ENCODE peak calls at places on chromosomes 1 and 21, in nine cellular contexts. One of them, this sample, is unnamed.

GRCh38 chr1:208280184-208280583 is 36.0 kb upstream of the PLXNA2 start:
- DNase-seq in astrocyte of the cerebellum: no peak
- DNase-seq in colonic mucosa: no peak
- DNase-seq in pancreas: no peak
- DNase-seq in kidney epithelial cell: no peak
- DNase-seq in BE2C: no peak
- DNase-seq in RWPE2: no peak
- DNase-seq in AG09309: no peak
- DNase-seq in left ventricle myocardium inferior: no peak
- DNase-seq in this sample: no peak

GRCh38 chr1:113073457-113073950 is 506 bp downstream of the LRIG2 start:
- DNase-seq in astrocyte of the cerebellum: no peak
- DNase-seq in colonic mucosa: peak; percentile 61
- DNase-seq in pancreas: no peak
- DNase-seq in kidney epithelial cell: peak; percentile 18
- DNase-seq in BE2C: no peak
- DNase-seq in RWPE2: peak; percentile 55
- DNase-seq in AG09309: peak; percentile 13
- DNase-seq in left ventricle myocardium inferior: peak; percentile 45
- DNase-seq in this sample: peak; percentile 3

GRCh38 chr1:198655464-198656121 is 16.8 kb downstream of the PTPRC start:
- DNase-seq in astrocyte of the cerebellum: no peak
- DNase-seq in colonic mucosa: no peak
- DNase-seq in pancreas: no peak
- DNase-seq in kidney epithelial cell: no peak
- DNase-seq in BE2C: no peak
- DNase-seq in RWPE2: no peak
- DNase-seq in AG09309: no peak
- DNase-seq in left ventricle myocardium inferior: no peak
- DNase-seq in this sample: no peak

GRCh38 chr1:11301593-11301992 is 28.6 kb downstream of the UBIAD1 start:
- DNase-seq in astrocyte of the cerebellum: no peak
- DNase-seq in colonic mucosa: no peak
- DNase-seq in pancreas: no peak
- DNase-seq in kidney epithelial cell: no peak
- DNase-seq in BE2C: peak; percentile 69
- DNase-seq in RWPE2: no peak
- DNase-seq in AG09309: no peak
- DNase-seq in left ventricle myocardium inferior: no peak
- DNase-seq in this sample: no peak

GRCh38 chr1:3668585-3669300 is 16.4 kb downstream of the TP73 start:
- DNase-seq in astrocyte of the cerebellum: no peak
- DNase-seq in colonic mucosa: peak; percentile 88
- DNase-seq in pancreas: peak; percentile 96
- DNase-seq in kidney epithelial cell: no peak
- DNase-seq in BE2C: peak; percentile 91
- DNase-seq in RWPE2: peak; percentile 71
- DNase-seq in AG09309: no peak
- DNase-seq in left ventricle myocardium inferior: peak; percentile 82
- DNase-seq in this sample: no peak

GRCh38 chr1:100710881-100711660 is 8.5 kb upstream of the VCAM1 start:
- DNase-seq in astrocyte of the cerebellum: no peak
- DNase-seq in colonic mucosa: no peak
- DNase-seq in pancreas: no peak
- DNase-seq in kidney epithelial cell: no peak
- DNase-seq in BE2C: no peak
- DNase-seq in RWPE2: no peak
- DNase-seq in AG09309: no peak
- DNase-seq in left ventricle myocardium inferior: no peak
- DNase-seq in this sample: no peak

GRCh38 chr1:169892176-169892818 is 1.4 kb downstream of the SCYL3 start:
- DNase-seq in astrocyte of the cerebellum: no peak
- DNase-seq in colonic mucosa: no peak
- DNase-seq in pancreas: no peak
- DNase-seq in kidney epithelial cell: no peak
- DNase-seq in BE2C: no peak
- DNase-seq in RWPE2: no peak
- DNase-seq in AG09309: no peak
- DNase-seq in left ventricle myocardium inferior: no peak
- DNase-seq in this sample: no peak

GRCh38 chr1:152657677-152658076 is 5.5 kb upstream of the LCE2D start:
- DNase-seq in astrocyte of the cerebellum: no peak
- DNase-seq in colonic mucosa: no peak
- DNase-seq in pancreas: no peak
- DNase-seq in kidney epithelial cell: no peak
- DNase-seq in BE2C: no peak
- DNase-seq in RWPE2: no peak
- DNase-seq in AG09309: no peak
- DNase-seq in left ventricle myocardium inferior: no peak
- DNase-seq in this sample: no peak

GRCh38 chr1:53331446-53332187 is 3.7 kb upstream of the LRP8 start:
- DNase-seq in astrocyte of the cerebellum: no peak
- DNase-seq in colonic mucosa: no peak
- DNase-seq in pancreas: no peak
- DNase-seq in kidney epithelial cell: no peak
- DNase-seq in BE2C: no peak
- DNase-seq in RWPE2: no peak
- DNase-seq in AG09309: no peak
- DNase-seq in left ventricle myocardium inferior: no peak
- DNase-seq in this sample: no peak

GRCh38 chr1:214414691-214415090 is 133.7 kb downstream of the SMYD2 start:
- DNase-seq in astrocyte of the cerebellum: no peak
- DNase-seq in colonic mucosa: no peak
- DNase-seq in pancreas: no peak
- DNase-seq in kidney epithelial cell: no peak
- DNase-seq in BE2C: no peak
- DNase-seq in RWPE2: no peak
- DNase-seq in AG09309: no peak
- DNase-seq in left ventricle myocardium inferior: no peak
- DNase-seq in this sample: no peak

DNA sequence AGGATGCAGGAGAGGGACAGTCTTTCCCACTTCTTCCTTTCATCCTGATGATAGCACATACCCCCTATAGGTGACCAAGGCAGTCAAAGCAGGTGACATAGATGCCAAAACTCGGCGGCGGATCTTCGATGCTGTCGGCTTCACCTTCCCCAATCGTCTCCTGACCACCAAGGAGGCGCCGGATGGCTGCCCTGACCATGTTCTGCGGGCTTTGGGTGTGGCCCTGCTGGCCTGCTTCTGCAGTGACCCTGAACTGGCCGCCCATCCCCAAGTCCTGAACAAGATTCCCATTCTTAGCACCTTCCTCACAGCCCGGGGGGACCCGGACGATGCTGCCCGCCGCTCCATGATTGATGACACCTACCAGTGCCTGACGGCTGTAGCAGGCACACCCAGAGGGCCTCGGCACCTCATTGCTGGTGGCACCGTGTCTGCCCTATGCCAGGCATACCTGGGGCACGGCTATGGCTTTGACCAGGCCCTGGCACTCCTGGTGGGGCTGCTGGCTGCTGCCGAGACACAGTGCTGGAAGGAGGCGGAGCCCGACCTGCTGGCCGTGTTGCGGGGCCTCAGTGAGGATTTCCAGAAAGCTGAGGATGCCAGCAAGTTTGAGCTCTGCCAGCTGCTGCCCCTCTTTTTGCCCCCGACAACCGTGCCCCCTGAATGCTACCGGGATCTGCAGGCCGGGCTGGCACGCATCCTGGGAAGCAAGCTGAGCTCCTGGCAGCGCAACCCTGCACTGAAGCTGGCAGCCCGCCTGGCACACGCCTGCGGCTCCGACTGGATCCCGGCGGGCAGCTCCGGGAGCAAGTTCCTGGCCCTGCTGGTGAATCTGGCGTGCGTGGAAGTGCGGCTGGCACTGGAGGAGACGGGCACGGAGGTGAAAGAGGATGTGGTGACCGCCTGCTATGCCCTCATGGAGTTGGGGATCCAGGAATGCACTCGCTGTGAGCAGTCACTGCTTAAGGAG is 2.9 kb downstream of the NCDN start:
- DNase-seq in astrocyte of the cerebellum: no peak
- DNase-seq in colonic mucosa: no peak
- DNase-seq in pancreas: peak; percentile 71
- DNase-seq in kidney epithelial cell: no peak
- DNase-seq in BE2C: no peak
- DNase-seq in RWPE2: no peak
- DNase-seq in AG09309: no peak
- DNase-seq in left ventricle myocardium inferior: peak; percentile 78
- DNase-seq in this sample: no peak
- H3K4me3 ChIP-seq in astrocyte of the cerebellum: peak overlapping the region; percentile 20
- H3K4me3 ChIP-seq in colonic mucosa: no peak overlapping the region
- H3K4me3 ChIP-seq in pancreas: no peak overlapping the region
- H3K4me3 ChIP-seq in kidney epithelial cell: no peak overlapping the region
- H3K4me3 ChIP-seq in BE2C: no peak overlapping the region
- H3K4me3 ChIP-seq in RWPE2: no peak overlapping the region
- H3K4me3 ChIP-seq in AG09309: no peak overlapping the region
- H3K4me3 ChIP-seq in left ventricle myocardium inferior: peak overlapping the region; percentile 33
- H3K4me3 ChIP-seq in this sample: peak overlapping the region; percentile 17

GRCh38 chr1:66924756-66925557 is at the start of the genes DNAI4 and MIER1:
- DNase-seq in astrocyte of the cerebellum: peak; percentile 96
- DNase-seq in colonic mucosa: peak; percentile 98
- DNase-seq in pancreas: peak; percentile 98
- DNase-seq in kidney epithelial cell: peak; percentile 89
- DNase-seq in BE2C: peak; percentile 94
- DNase-seq in RWPE2: peak; percentile 99
- DNase-seq in AG09309: peak; percentile 90
- DNase-seq in left ventricle myocardium inferior: peak; percentile 98
- DNase-seq in this sample: peak; percentile 92
- TF ChIP-seq CTCF in astrocyte of the cerebellum: peak; percentile 25
- TF ChIP-seq CTCF in colonic mucosa: no peak
- TF ChIP-seq CTCF in pancreas: peak; percentile 7
- TF ChIP-seq CTCF in kidney epithelial cell: no peak
- TF ChIP-seq CTCF in BE2C: peak; percentile 5
- TF ChIP-seq CTCF in RWPE2: peak; percentile 19
- TF ChIP-seq CTCF in AG09309: peak; percentile 12
- TF ChIP-seq CTCF in left ventricle myocardium inferior: peak; percentile 52
- TF ChIP-seq CTCF in this sample: no peak

DNA sequence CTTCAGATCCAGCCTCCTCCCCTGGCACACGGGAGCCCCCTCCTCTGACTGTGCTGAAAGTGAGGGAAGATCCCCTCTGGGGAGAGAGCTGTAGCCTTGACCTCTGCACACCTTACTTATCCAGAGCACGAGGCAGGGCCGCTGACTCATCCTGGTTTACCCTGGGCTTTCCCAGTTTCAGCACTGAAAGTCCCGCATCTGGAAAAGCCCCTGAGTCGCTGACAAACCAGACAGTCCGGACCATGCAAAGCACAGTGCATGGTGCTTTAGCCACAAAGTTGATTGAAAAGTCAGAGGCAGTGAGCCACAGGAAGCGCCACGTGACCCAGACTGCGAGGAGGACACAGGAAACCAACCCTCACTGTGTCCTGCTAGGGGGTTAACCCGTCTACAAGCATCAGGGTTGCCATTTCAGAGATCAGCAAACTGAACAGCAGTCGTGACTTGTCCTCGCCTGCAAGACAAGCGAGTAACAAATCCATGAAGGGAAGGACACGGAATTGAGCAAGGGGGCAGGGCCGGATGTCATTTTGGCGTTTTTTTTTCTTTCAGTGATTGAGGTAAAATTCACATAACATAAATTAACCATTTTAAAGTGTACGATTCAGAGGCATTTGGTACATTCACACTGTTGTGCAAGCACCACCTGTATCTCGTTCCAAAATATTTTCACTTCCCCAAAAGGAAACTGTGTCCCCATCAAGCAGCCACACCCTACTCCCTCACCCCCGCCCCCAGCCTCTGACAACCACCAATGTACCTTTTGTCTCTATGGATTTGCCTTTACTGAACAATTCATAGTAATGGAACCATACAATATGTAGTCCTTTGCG is 19.9 kb upstream of the IFNGR2 start:
- DNase-seq in astrocyte of the cerebellum: no peak
- DNase-seq in colonic mucosa: peak; percentile 64
- DNase-seq in pancreas: no peak
- DNase-seq in kidney epithelial cell: peak; percentile 90
- DNase-seq in BE2C: peak; percentile 41
- DNase-seq in RWPE2: peak; percentile 81
- DNase-seq in AG09309: no peak
- DNase-seq in left ventricle myocardium inferior: peak; percentile 60
- DNase-seq in this sample: peak; percentile 87
- H3K4me3 ChIP-seq in astrocyte of the cerebellum: no peak overlapping the region
- H3K4me3 ChIP-seq in colonic mucosa: no peak overlapping the region
- H3K4me3 ChIP-seq in pancreas: peak overlapping the region; percentile 2
- H3K4me3 ChIP-seq in kidney epithelial cell: no peak overlapping the region
- H3K4me3 ChIP-seq in BE2C: no peak overlapping the region
- H3K4me3 ChIP-seq in RWPE2: no peak overlapping the region
- H3K4me3 ChIP-seq in AG09309: peak overlapping the region; percentile 9
- H3K4me3 ChIP-seq in left ventricle myocardium inferior: peak overlapping the region; percentile 58
- H3K4me3 ChIP-seq in this sample: no peak overlapping the region

GRCh38 chr1:40592107-40592773 is 60.8 kb downstream of the ZNF684 start:
- DNase-seq in astrocyte of the cerebellum: no peak
- DNase-seq in colonic mucosa: no peak
- DNase-seq in pancreas: no peak
- DNase-seq in kidney epithelial cell: no peak
- DNase-seq in BE2C: peak; percentile 11
- DNase-seq in RWPE2: no peak
- DNase-seq in AG09309: no peak
- DNase-seq in left ventricle myocardium inferior: no peak
- DNase-seq in this sample: no peak
- TF ChIP-seq CTCF in astrocyte of the cerebellum: peak; percentile 60
- TF ChIP-seq CTCF in colonic mucosa: no peak
- TF ChIP-seq CTCF in pancreas: no peak
- TF ChIP-seq CTCF in kidney epithelial cell: peak; percentile 32
- TF ChIP-seq CTCF in BE2C: peak; percentile 67
- TF ChIP-seq CTCF in RWPE2: peak; percentile 76
- TF ChIP-seq CTCF in AG09309: peak; percentile 65
- TF ChIP-seq CTCF in left ventricle myocardium inferior: peak; percentile 52
- TF ChIP-seq CTCF in this sample: peak; percentile 58

DNA sequence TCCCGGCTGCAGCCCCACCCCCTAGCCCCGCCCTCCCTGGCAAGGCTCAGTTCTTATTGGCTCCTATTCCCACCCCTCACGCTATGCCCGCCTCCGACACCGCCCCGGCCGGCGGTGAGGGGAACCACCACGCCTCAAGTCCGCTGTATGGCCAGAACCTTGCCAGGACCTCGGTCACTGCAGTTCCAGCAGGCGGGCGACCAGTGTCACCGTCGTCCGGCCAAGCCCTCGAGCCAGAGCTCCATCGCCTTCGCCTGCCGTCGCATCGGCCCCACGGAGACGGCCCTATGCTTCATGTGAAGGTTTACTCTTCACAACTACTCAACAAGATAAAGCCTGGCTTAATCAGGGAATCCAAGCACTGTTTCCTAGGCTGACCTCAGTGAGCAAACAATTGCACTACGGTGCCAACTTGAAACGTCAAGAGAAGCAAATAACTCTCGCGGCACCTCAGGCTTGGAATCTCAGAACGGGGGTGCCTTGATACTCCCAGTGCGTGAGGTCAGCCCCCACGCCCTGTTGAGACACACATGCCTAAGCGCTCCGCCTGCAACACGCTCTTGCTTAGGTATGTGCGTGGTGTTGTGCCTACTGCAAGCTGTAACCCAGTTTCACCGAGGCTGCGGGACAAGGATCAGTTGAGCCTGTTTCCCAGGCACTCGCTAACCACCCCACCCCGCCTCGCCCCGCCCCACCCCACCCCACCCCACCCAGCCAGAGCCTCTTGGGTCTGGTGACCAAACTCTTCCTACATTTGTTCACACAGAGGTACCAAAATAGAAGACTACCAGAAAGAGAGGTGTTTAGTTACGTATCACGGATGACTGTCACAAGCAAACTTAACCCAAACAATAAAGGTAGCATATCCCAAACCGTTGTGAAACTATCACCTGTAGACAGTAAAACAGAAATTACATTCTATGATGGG is 498 bp upstream of the DENND2C start:
- DNase-seq in astrocyte of the cerebellum: peak; percentile 49
- DNase-seq in colonic mucosa: peak; percentile 98
- DNase-seq in pancreas: peak; percentile 95
- DNase-seq in kidney epithelial cell: peak; percentile 54
- DNase-seq in BE2C: peak; percentile 90
- DNase-seq in RWPE2: peak; percentile 92
- DNase-seq in AG09309: peak; percentile 47
- DNase-seq in left ventricle myocardium inferior: peak; percentile 96
- DNase-seq in this sample: peak; percentile 29
- H3K4me3 ChIP-seq in astrocyte of the cerebellum: peak overlapping the region; percentile 67
- H3K4me3 ChIP-seq in colonic mucosa: peak overlapping the region; percentile 86
- H3K4me3 ChIP-seq in pancreas: peak overlapping the region; percentile 72
- H3K4me3 ChIP-seq in kidney epithelial cell: peak overlapping the region; percentile 89
- H3K4me3 ChIP-seq in BE2C: peak overlapping the region; percentile 53
- H3K4me3 ChIP-seq in RWPE2: peak overlapping the region; percentile 66
- H3K4me3 ChIP-seq in AG09309: peak overlapping the region; percentile 80
- H3K4me3 ChIP-seq in left ventricle myocardium inferior: peak overlapping the region; percentile 83
- H3K4me3 ChIP-seq in this sample: peak overlapping the region; percentile 54